ENCODE peak calls at places on chromosomes 16 and 17, in eight cellular contexts. One of them, this sample, is unnamed.

GRCh38 chr16:85945424-85945751 is 46.4 kb downstream of the IRF8 start:
- DNase-seq in sciatic nerve: no peak
- DNase-seq in upper lobe of right lung: no peak
- DNase-seq in AG10803: no peak
- DNase-seq in ovary: no peak
- DNase-seq in left colon: no peak
- DNase-seq in esophagus squamous epithelium: no peak
- DNase-seq in pulmonary artery endothelial cell: no peak
- DNase-seq in this sample: no peak

GRCh38 chr17:2892305-2892971 is 96.2 kb downstream of the RAP1GAP2 start:
- DNase-seq in sciatic nerve: no peak
- DNase-seq in upper lobe of right lung: no peak
- DNase-seq in AG10803: peak
- DNase-seq in ovary: no peak
- DNase-seq in left colon: no peak
- DNase-seq in esophagus squamous epithelium: no peak
- DNase-seq in pulmonary artery endothelial cell: peak
- DNase-seq in this sample: peak

GRCh38 chr17:27951872-27952271 is 58.7 kb upstream of the LYRM9 start:
- DNase-seq in sciatic nerve: no peak
- DNase-seq in upper lobe of right lung: no peak
- DNase-seq in AG10803: no peak
- DNase-seq in ovary: no peak
- DNase-seq in left colon: no peak
- DNase-seq in esophagus squamous epithelium: no peak
- DNase-seq in pulmonary artery endothelial cell: no peak
- DNase-seq in this sample: no peak

GRCh38 chr17:2672026-2672425 is 39.5 kb downstream of the CLUH start:
- DNase-seq in sciatic nerve: no peak
- DNase-seq in upper lobe of right lung: no peak
- DNase-seq in AG10803: no peak
- DNase-seq in ovary: no peak
- DNase-seq in left colon: no peak
- DNase-seq in esophagus squamous epithelium: no peak
- DNase-seq in pulmonary artery endothelial cell: no peak
- DNase-seq in this sample: no peak

GRCh38 chr17:15371731-15372130 is 30.3 kb upstream of the TEKT3 start:
- DNase-seq in sciatic nerve: no peak
- DNase-seq in upper lobe of right lung: no peak
- DNase-seq in AG10803: no peak
- DNase-seq in ovary: no peak
- DNase-seq in left colon: no peak
- DNase-seq in esophagus squamous epithelium: no peak
- DNase-seq in pulmonary artery endothelial cell: no peak
- DNase-seq in this sample: no peak

GRCh38 chr16:2979669-2980226 is 498 bp downstream of the PKMYT1 start:
- DNase-seq in sciatic nerve: no peak
- DNase-seq in upper lobe of right lung: no peak
- DNase-seq in AG10803: no peak
- DNase-seq in ovary: no peak
- DNase-seq in left colon: no peak
- DNase-seq in esophagus squamous epithelium: no peak
- DNase-seq in pulmonary artery endothelial cell: no peak
- DNase-seq in this sample: no peak

GRCh38 chr17:7213895-7214299 is 5.7 kb downstream of the DLG4 start:
- DNase-seq in sciatic nerve: no peak
- DNase-seq in upper lobe of right lung: no peak
- DNase-seq in AG10803: peak
- DNase-seq in ovary: peak
- DNase-seq in left colon: no peak
- DNase-seq in esophagus squamous epithelium: no peak
- DNase-seq in pulmonary artery endothelial cell: no peak
- DNase-seq in this sample: peak

GRCh38 chr17:57458718-57459285 is 202.5 kb downstream of the MSI2 start:
- DNase-seq in sciatic nerve: no peak
- DNase-seq in upper lobe of right lung: no peak
- DNase-seq in AG10803: no peak
- DNase-seq in ovary: no peak
- DNase-seq in left colon: no peak
- DNase-seq in esophagus squamous epithelium: no peak
- DNase-seq in pulmonary artery endothelial cell: no peak
- DNase-seq in this sample: no peak

GRCh38 chr17:4635823-4636375 is 5.6 kb downstream of the ALOX15 start:
- DNase-seq in sciatic nerve: no peak
- DNase-seq in upper lobe of right lung: peak
- DNase-seq in AG10803: no peak
- DNase-seq in ovary: no peak
- DNase-seq in left colon: no peak
- DNase-seq in esophagus squamous epithelium: no peak
- DNase-seq in pulmonary artery endothelial cell: no peak
- DNase-seq in this sample: no peak

GRCh38 chr17:29573871-29574731 is 5.6 kb downstream of the TP53I13 start:
- DNase-seq in sciatic nerve: peak
- DNase-seq in upper lobe of right lung: peak
- DNase-seq in AG10803: no peak
- DNase-seq in ovary: no peak
- DNase-seq in left colon: no peak
- DNase-seq in esophagus squamous epithelium: no peak
- DNase-seq in pulmonary artery endothelial cell: no peak
- DNase-seq in this sample: no peak

GRCh38 chr16:88331989-88332920 is 50.5 kb upstream of the ZNF469 start:
- DNase-seq in sciatic nerve: peak
- DNase-seq in upper lobe of right lung: no peak
- DNase-seq in AG10803: peak
- DNase-seq in ovary: no peak
- DNase-seq in left colon: no peak
- DNase-seq in esophagus squamous epithelium: no peak
- DNase-seq in pulmonary artery endothelial cell: peak
- DNase-seq in this sample: peak

GRCh38 chr16:2467301-2468141 is 3.6 kb upstream of the NTN3 start:
- DNase-seq in sciatic nerve: peak
- DNase-seq in upper lobe of right lung: peak
- DNase-seq in AG10803: peak
- DNase-seq in ovary: peak
- DNase-seq in left colon: peak
- DNase-seq in esophagus squamous epithelium: no peak
- DNase-seq in pulmonary artery endothelial cell: no peak
- DNase-seq in this sample: peak

GRCh38 chr16:19228057-19228456 is 57.5 kb upstream of the CLEC19A start:
- DNase-seq in sciatic nerve: no peak
- DNase-seq in upper lobe of right lung: no peak
- DNase-seq in AG10803: no peak
- DNase-seq in ovary: no peak
- DNase-seq in left colon: no peak
- DNase-seq in esophagus squamous epithelium: no peak
- DNase-seq in pulmonary artery endothelial cell: no peak
- DNase-seq in this sample: no peak

GRCh38 chr17:77604301-77605031 is 354.0 kb upstream of the TNRC6C start:
- DNase-seq in sciatic nerve: peak
- DNase-seq in upper lobe of right lung: peak
- DNase-seq in AG10803: no peak
- DNase-seq in ovary: no peak
- DNase-seq in left colon: no peak
- DNase-seq in esophagus squamous epithelium: no peak
- DNase-seq in pulmonary artery endothelial cell: no peak
- DNase-seq in this sample: no peak

GRCh38 chr17:38741853-38742421 is 6.2 kb downstream of the PCGF2 start:
- DNase-seq in sciatic nerve: no peak
- DNase-seq in upper lobe of right lung: peak
- DNase-seq in AG10803: peak
- DNase-seq in ovary: no peak
- DNase-seq in left colon: peak
- DNase-seq in esophagus squamous epithelium: no peak
- DNase-seq in pulmonary artery endothelial cell: no peak
- DNase-seq in this sample: no peak

GRCh38 chr16:17078950-17079631 is 391.7 kb downstream of the XYLT1 start:
- DNase-seq in sciatic nerve: no peak
- DNase-seq in upper lobe of right lung: no peak
- DNase-seq in AG10803: no peak
- DNase-seq in ovary: no peak
- DNase-seq in left colon: no peak
- DNase-seq in esophagus squamous epithelium: no peak
- DNase-seq in pulmonary artery endothelial cell: no peak
- DNase-seq in this sample: no peak